ENCODE peak calls at places on chromosomes 1 and 21, in seven cellular contexts. One of them, this sample, is unnamed.

GRCh38 chr1:65687435-65688214 is 105.1 kb upstream of the PDE4B start:
- DNase-seq in pancreas: peak
- DNase-seq in hepatocyte: peak
- DNase-seq in fibroblast of pulmonary artery: peak
- DNase-seq in CD8-positive, alpha-beta memory T cell: peak
- DNase-seq in left ventricle myocardium inferior: peak
- DNase-seq in A549: peak
- DNase-seq in this sample: peak

GRCh38 chr1:175188936-175189335 is 3.6 kb downstream of the KIAA0040 start:
- DNase-seq in pancreas: no peak
- DNase-seq in hepatocyte: no peak
- DNase-seq in fibroblast of pulmonary artery: no peak
- DNase-seq in CD8-positive, alpha-beta memory T cell: peak
- DNase-seq in left ventricle myocardium inferior: no peak
- DNase-seq in A549: no peak
- DNase-seq in this sample: no peak

GRCh38 chr1:168803696-168804510 is 74.9 kb upstream of the DPT start:
- DNase-seq in pancreas: no peak
- DNase-seq in hepatocyte: peak
- DNase-seq in fibroblast of pulmonary artery: no peak
- DNase-seq in CD8-positive, alpha-beta memory T cell: no peak
- DNase-seq in left ventricle myocardium inferior: no peak
- DNase-seq in A549: no peak
- DNase-seq in this sample: no peak

GRCh38 chr21:32812035-32812434 is 40.5 kb upstream of the PAXBP1 start:
- DNase-seq in pancreas: no peak
- DNase-seq in hepatocyte: no peak
- DNase-seq in fibroblast of pulmonary artery: no peak
- DNase-seq in CD8-positive, alpha-beta memory T cell: no peak
- DNase-seq in left ventricle myocardium inferior: peak
- DNase-seq in A549: no peak
- DNase-seq in this sample: no peak

GRCh38 chr21:43716376-43717165 is 2.4 kb upstream of the PDXK start:
- DNase-seq in pancreas: no peak
- DNase-seq in hepatocyte: no peak
- DNase-seq in fibroblast of pulmonary artery: no peak
- DNase-seq in CD8-positive, alpha-beta memory T cell: no peak
- DNase-seq in left ventricle myocardium inferior: no peak
- DNase-seq in A549: no peak
- DNase-seq in this sample: no peak

GRCh38 chr1:1920057-1920607 is 1.1 kb upstream of the TMEM52 start:
- DNase-seq in pancreas: no peak
- DNase-seq in hepatocyte: peak
- DNase-seq in fibroblast of pulmonary artery: no peak
- DNase-seq in CD8-positive, alpha-beta memory T cell: no peak
- DNase-seq in left ventricle myocardium inferior: no peak
- DNase-seq in A549: no peak
- DNase-seq in this sample: no peak

GRCh38 chr1:59500970-59501742 is 204.3 kb downstream of the FGGY start:
- DNase-seq in pancreas: no peak
- DNase-seq in hepatocyte: no peak
- DNase-seq in fibroblast of pulmonary artery: peak
- DNase-seq in CD8-positive, alpha-beta memory T cell: no peak
- DNase-seq in left ventricle myocardium inferior: no peak
- DNase-seq in A549: no peak
- DNase-seq in this sample: no peak

GRCh38 chr1:223706077-223706988 is 6.0 kb upstream of the CAPN2 start:
- DNase-seq in pancreas: no peak
- DNase-seq in hepatocyte: peak
- DNase-seq in fibroblast of pulmonary artery: peak
- DNase-seq in CD8-positive, alpha-beta memory T cell: no peak
- DNase-seq in left ventricle myocardium inferior: no peak
- DNase-seq in A549: no peak
- DNase-seq in this sample: no peak

GRCh38 chr1:159921251-159921650 is 4.1 kb downstream of the TAGLN2 start:
- DNase-seq in pancreas: no peak
- DNase-seq in hepatocyte: no peak
- DNase-seq in fibroblast of pulmonary artery: no peak
- DNase-seq in CD8-positive, alpha-beta memory T cell: no peak
- DNase-seq in left ventricle myocardium inferior: no peak
- DNase-seq in A549: no peak
- DNase-seq in this sample: no peak

GRCh38 chr1:54014009-54014629 is 3.9 kb downstream of the LDLRAD1 start:
- DNase-seq in pancreas: no peak
- DNase-seq in hepatocyte: no peak
- DNase-seq in fibroblast of pulmonary artery: no peak
- DNase-seq in CD8-positive, alpha-beta memory T cell: no peak
- DNase-seq in left ventricle myocardium inferior: no peak
- DNase-seq in A549: no peak
- DNase-seq in this sample: no peak

DNA sequence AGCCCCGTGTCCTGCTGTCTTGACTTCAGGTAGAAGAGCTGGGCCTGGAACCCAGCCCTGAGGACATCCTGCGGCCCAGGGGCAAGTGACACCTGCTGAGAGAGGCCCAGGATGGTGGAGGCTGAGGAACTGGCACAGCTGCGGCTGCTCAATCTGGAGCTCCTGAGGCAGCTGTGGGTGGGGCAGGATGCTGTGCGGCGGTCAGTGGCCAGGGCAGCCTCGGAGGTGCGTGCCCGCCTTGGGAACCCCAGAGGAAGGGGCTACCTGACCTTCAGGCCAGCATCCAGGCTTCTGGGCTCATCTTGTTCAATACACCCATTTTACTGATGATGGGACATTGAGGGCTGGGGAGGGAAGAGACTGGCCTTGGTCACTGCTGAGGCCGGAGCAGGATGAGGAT is 2.3 kb downstream of the MIIP start:
- DNase-seq in pancreas: no peak
- DNase-seq in hepatocyte: no peak
- DNase-seq in fibroblast of pulmonary artery: no peak
- DNase-seq in CD8-positive, alpha-beta memory T cell: no peak
- DNase-seq in left ventricle myocardium inferior: no peak
- DNase-seq in A549: no peak
- DNase-seq in this sample: no peak
- H3K4me3 ChIP-seq in pancreas: no peak
- H3K4me3 ChIP-seq in hepatocyte: no peak
- H3K4me3 ChIP-seq in fibroblast of pulmonary artery: no peak
- H3K4me3 ChIP-seq in CD8-positive, alpha-beta memory T cell: no peak
- H3K4me3 ChIP-seq in left ventricle myocardium inferior: no peak
- H3K4me3 ChIP-seq in A549: no peak
- H3K4me3 ChIP-seq in this sample: no peak

GRCh38 chr1:235368428-235368827 is 1.2 kb downstream of the TBCE start:
- DNase-seq in pancreas: no peak
- DNase-seq in hepatocyte: no peak
- DNase-seq in fibroblast of pulmonary artery: no peak
- DNase-seq in CD8-positive, alpha-beta memory T cell: no peak
- DNase-seq in left ventricle myocardium inferior: no peak
- DNase-seq in A549: no peak
- DNase-seq in this sample: no peak
- H3K4me3 ChIP-seq in pancreas: no peak
- H3K4me3 ChIP-seq in hepatocyte: peak
- H3K4me3 ChIP-seq in fibroblast of pulmonary artery: peak
- H3K4me3 ChIP-seq in CD8-positive, alpha-beta memory T cell: no peak
- H3K4me3 ChIP-seq in left ventricle myocardium inferior: peak
- H3K4me3 ChIP-seq in A549: peak
- H3K4me3 ChIP-seq in this sample: peak

DNA sequence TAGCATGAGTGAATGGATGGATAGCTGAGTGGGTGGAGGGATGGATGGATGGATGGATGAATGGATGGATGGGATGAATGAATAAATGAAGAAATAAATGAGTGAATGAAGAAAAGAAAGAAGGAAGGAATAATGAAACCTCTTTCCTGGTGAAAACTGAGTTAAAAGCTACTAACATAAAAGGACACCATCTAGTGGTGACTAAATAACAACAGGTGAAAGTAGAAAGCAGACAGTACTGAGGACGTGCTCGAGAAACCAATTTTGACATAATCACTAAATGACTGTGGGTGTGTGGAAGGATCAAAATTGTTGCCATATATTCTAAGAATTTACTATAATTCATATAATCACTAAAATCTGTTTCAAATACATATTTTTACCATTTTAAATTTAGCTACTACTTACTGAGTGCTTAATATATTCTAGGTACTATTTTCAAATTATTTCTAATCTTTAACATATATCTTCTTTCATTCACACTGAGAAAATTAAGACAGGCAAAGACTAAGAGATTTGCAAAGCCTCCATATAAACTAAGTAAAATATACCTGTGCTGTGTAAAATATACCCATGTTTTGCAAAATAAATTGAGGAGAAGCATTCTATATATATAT is 522.9 kb downstream of the LRRIQ3 start:
- DNase-seq in pancreas: no peak
- DNase-seq in hepatocyte: peak
- DNase-seq in fibroblast of pulmonary artery: peak
- DNase-seq in CD8-positive, alpha-beta memory T cell: no peak
- DNase-seq in left ventricle myocardium inferior: no peak
- DNase-seq in A549: no peak
- DNase-seq in this sample: no peak
- H3K4me3 ChIP-seq in pancreas: no peak
- H3K4me3 ChIP-seq in hepatocyte: no peak
- H3K4me3 ChIP-seq in fibroblast of pulmonary artery: no peak
- H3K4me3 ChIP-seq in CD8-positive, alpha-beta memory T cell: no peak
- H3K4me3 ChIP-seq in left ventricle myocardium inferior: no peak
- H3K4me3 ChIP-seq in A549: no peak
- H3K4me3 ChIP-seq in this sample: no peak

GRCh38 chr1:185284106-185284505 is 32.9 kb downstream of the IVNS1ABP start:
- DNase-seq in pancreas: no peak
- DNase-seq in hepatocyte: peak
- DNase-seq in fibroblast of pulmonary artery: peak
- DNase-seq in CD8-positive, alpha-beta memory T cell: no peak
- DNase-seq in left ventricle myocardium inferior: no peak
- DNase-seq in A549: no peak
- DNase-seq in this sample: no peak

GRCh38 chr1:185284533-185285244 is 32.4 kb downstream of the IVNS1ABP start:
- DNase-seq in pancreas: no peak
- DNase-seq in hepatocyte: peak
- DNase-seq in fibroblast of pulmonary artery: peak
- DNase-seq in CD8-positive, alpha-beta memory T cell: no peak
- DNase-seq in left ventricle myocardium inferior: no peak
- DNase-seq in A549: no peak
- DNase-seq in this sample: no peak

GRCh38 chr1:185281245-185281644 is 35.8 kb downstream of the IVNS1ABP start:
- DNase-seq in pancreas: no peak
- DNase-seq in hepatocyte: peak
- DNase-seq in fibroblast of pulmonary artery: no peak
- DNase-seq in CD8-positive, alpha-beta memory T cell: no peak
- DNase-seq in left ventricle myocardium inferior: no peak
- DNase-seq in A549: no peak
- DNase-seq in this sample: no peak

GRCh38 chr1:185279571-185279970 is 37.5 kb downstream of the IVNS1ABP start:
- DNase-seq in pancreas: no peak
- DNase-seq in hepatocyte: no peak
- DNase-seq in fibroblast of pulmonary artery: peak
- DNase-seq in CD8-positive, alpha-beta memory T cell: no peak
- DNase-seq in left ventricle myocardium inferior: no peak
- DNase-seq in A549: no peak
- DNase-seq in this sample: peak

DNA sequence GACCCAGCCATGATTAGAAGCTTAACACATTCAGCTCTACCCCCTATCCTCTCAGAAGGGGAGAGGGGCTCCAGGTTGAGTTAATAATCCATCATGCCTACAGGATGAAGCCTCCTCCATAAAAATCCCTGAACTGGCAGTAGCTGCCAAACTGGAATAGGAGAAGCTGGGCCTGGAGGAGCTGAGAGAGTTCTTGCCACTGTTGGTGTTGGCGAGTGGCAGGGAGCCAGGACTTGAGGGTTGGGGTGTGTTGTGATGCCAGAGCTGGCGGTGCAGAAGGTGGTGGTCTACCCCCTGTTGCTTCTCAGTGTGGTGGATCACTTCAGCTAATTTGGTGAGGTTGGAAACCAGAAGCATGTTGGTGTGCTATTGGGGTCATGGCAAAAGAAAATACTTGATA is 36.5 kb downstream of the IVNS1ABP start:
- DNase-seq in pancreas: no peak
- DNase-seq in hepatocyte: no peak
- DNase-seq in fibroblast of pulmonary artery: no peak
- DNase-seq in CD8-positive, alpha-beta memory T cell: no peak
- DNase-seq in left ventricle myocardium inferior: no peak
- DNase-seq in A549: no peak
- DNase-seq in this sample: no peak
- H3K4me3 ChIP-seq in pancreas: no peak
- H3K4me3 ChIP-seq in hepatocyte: no peak
- H3K4me3 ChIP-seq in fibroblast of pulmonary artery: no peak
- H3K4me3 ChIP-seq in CD8-positive, alpha-beta memory T cell: peak
- H3K4me3 ChIP-seq in left ventricle myocardium inferior: no peak
- H3K4me3 ChIP-seq in A549: no peak
- H3K4me3 ChIP-seq in this sample: no peak

GRCh38 chr1:157983787-157984186 is 9.7 kb upstream of the KIRREL1 start:
- DNase-seq in pancreas: no peak
- DNase-seq in hepatocyte: no peak
- DNase-seq in fibroblast of pulmonary artery: no peak
- DNase-seq in CD8-positive, alpha-beta memory T cell: no peak
- DNase-seq in left ventricle myocardium inferior: no peak
- DNase-seq in A549: no peak
- DNase-seq in this sample: no peak

GRCh38 chr1:157975216-157975615 is 18.2 kb upstream of the KIRREL1 start:
- DNase-seq in pancreas: no peak
- DNase-seq in hepatocyte: no peak
- DNase-seq in fibroblast of pulmonary artery: no peak
- DNase-seq in CD8-positive, alpha-beta memory T cell: no peak
- DNase-seq in left ventricle myocardium inferior: no peak
- DNase-seq in A549: no peak
- DNase-seq in this sample: no peak

GRCh38 chr1:157984469-157984868 is 9.0 kb upstream of the KIRREL1 start:
- DNase-seq in pancreas: no peak
- DNase-seq in hepatocyte: peak
- DNase-seq in fibroblast of pulmonary artery: no peak
- DNase-seq in CD8-positive, alpha-beta memory T cell: no peak
- DNase-seq in left ventricle myocardium inferior: no peak
- DNase-seq in A549: no peak
- DNase-seq in this sample: no peak

GRCh38 chr1:157982111-157982510 is 11.3 kb upstream of the KIRREL1 start:
- DNase-seq in pancreas: no peak
- DNase-seq in hepatocyte: no peak
- DNase-seq in fibroblast of pulmonary artery: no peak
- DNase-seq in CD8-positive, alpha-beta memory T cell: no peak
- DNase-seq in left ventricle myocardium inferior: no peak
- DNase-seq in A549: no peak
- DNase-seq in this sample: no peak

GRCh38 chr1:157978547-157979403 is 14.7 kb upstream of the KIRREL1 start:
- DNase-seq in pancreas: no peak
- DNase-seq in hepatocyte: no peak
- DNase-seq in fibroblast of pulmonary artery: no peak
- DNase-seq in CD8-positive, alpha-beta memory T cell: no peak
- DNase-seq in left ventricle myocardium inferior: no peak
- DNase-seq in A549: no peak
- DNase-seq in this sample: no peak
- H3K4me3 ChIP-seq in pancreas: no peak
- H3K4me3 ChIP-seq in hepatocyte: no peak
- H3K4me3 ChIP-seq in fibroblast of pulmonary artery: no peak
- H3K4me3 ChIP-seq in CD8-positive, alpha-beta memory T cell: no peak
- H3K4me3 ChIP-seq in left ventricle myocardium inferior: peak
- H3K4me3 ChIP-seq in A549: no peak
- H3K4me3 ChIP-seq in this sample: no peak

GRCh38 chr1:37035014-37035686 is 835 bp upstream of the GRIK3 start:
- DNase-seq in pancreas: no peak
- DNase-seq in hepatocyte: no peak
- DNase-seq in fibroblast of pulmonary artery: no peak
- DNase-seq in CD8-positive, alpha-beta memory T cell: no peak
- DNase-seq in left ventricle myocardium inferior: no peak
- DNase-seq in A549: no peak
- DNase-seq in this sample: no peak
- H3K4me3 ChIP-seq in pancreas: no peak
- H3K4me3 ChIP-seq in hepatocyte: no peak
- H3K4me3 ChIP-seq in fibroblast of pulmonary artery: no peak
- H3K4me3 ChIP-seq in CD8-positive, alpha-beta memory T cell: no peak
- H3K4me3 ChIP-seq in left ventricle myocardium inferior: peak
- H3K4me3 ChIP-seq in A549: no peak
- H3K4me3 ChIP-seq in this sample: no peak

This sample was measured in HFF-Myc.